ENCODE peak calls at places on chromosomes 2 and 18, in nine cellular contexts. L, I, Z, Q, F, G, H, E and X are unnamed samples.

GRCh38 chr18:9101730-9102390 is 639 bp upstream of the NDUFV2 start:
- DNase-seq in G (no peak), H (no peak), I (no peak), F (no peak), L (no peak), Q (peak; percentile 33), Z (no peak), E (no peak), X (no peak)

GRCh38 chr2:232129483-232129882 is 168.0 kb downstream of the DIS3L2 start:
- DNase-seq in E (no peak), L (no peak), Q (no peak), F (no peak), H (no peak), I (no peak), Z (no peak), G (no peak), X (no peak)

GRCh38 chr2:12547771-12548170 is 169.0 kb upstream of the TRIB2 start:
- DNase-seq in F (no peak), Z (no peak), H (no peak), E (no peak), G (no peak), I (no peak), Q (no peak), L (no peak), X (no peak)

GRCh38 chr18:78641689-78642231 is 337.9 kb upstream of the SALL3 start:
- DNase-seq in E (no peak), Z (no peak), Q (no peak), L (no peak), G (no peak), H (no peak), I (no peak), F (no peak), X (no peak)

GRCh38 chr2:197453914-197454398 is 604 bp downstream of the COQ10B start:
- DNase-seq in G (no peak), E (peak; percentile 74), Q (no peak), F (peak; percentile 53), I (no peak), L (peak; percentile 61), Z (no peak), H (no peak), X (no peak)

GRCh38 chr2:65278450-65279030 is 50.9 kb downstream of the ACTR2 start:
- DNase-seq in I (no peak), H (no peak), G (no peak), E (no peak), Q (peak; percentile 41), Z (no peak), F (no peak), L (no peak), X (no peak)

GRCh38 chr18:36179562-36180334 is 7.5 kb upstream of the MOCOS start:
- DNase-seq in H (no peak), E (peak; percentile 74), Z (peak; percentile 80), L (no peak), I (no peak), G (no peak), Q (no peak), F (no peak), X (no peak)

GRCh38 chr2:68320118-68320641 is 431 bp upstream of the CNRIP1 start:
- DNase-seq in L (no peak), Z (no peak), H (peak; percentile 22), F (no peak), G (no peak), E (peak; percentile 15), I (no peak), Q (no peak), X (no peak)

GRCh38 chr2:37068671-37069070 is 15.5 kb downstream of the HEATR5B start:
- DNase-seq in G (no peak), F (no peak), L (no peak), E (no peak), I (no peak), Z (no peak), H (no peak), Q (no peak), X (no peak)

GRCh38 chr2:177422271-177422670 is 29.7 kb downstream of the AGPS start:
- DNase-seq in E (no peak), F (no peak), Q (no peak), I (no peak), L (no peak), Z (no peak), G (no peak), H (no peak), X (no peak)

GRCh38 chr2:67322361-67323001 is 74.7 kb upstream of the ETAA1 start:
- DNase-seq in I (no peak), G (no peak), L (no peak), H (peak; percentile 39), E (peak; percentile 77), F (no peak), Z (peak; percentile 33), Q (no peak), X (no peak)

GRCh38 chr2:112173646-112174319 is 35.6 kb downstream of the FBLN7 start:
- DNase-seq in F (no peak), L (no peak), G (no peak), E (no peak), I (no peak), Q (no peak), Z (no peak), H (no peak), X (no peak)

GRCh38 chr2:156486614-156487013 is 50.4 kb downstream of the GPD2 start:
- DNase-seq in Q (no peak), E (no peak), G (no peak), F (no peak), L (no peak), Z (no peak), H (no peak), I (no peak), X (no peak)

GRCh38 chr2:236753611-236754010 is 184.0 kb downstream of the ACKR3 start:
- DNase-seq in Q (no peak), H (no peak), L (no peak), I (no peak), Z (no peak), F (no peak), G (peak; percentile 30), E (no peak), X (no peak)

GRCh38 chr2:84649487-84650142 is 133.3 kb downstream of the DNAH6 start:
- DNase-seq in I (no peak), H (no peak), F (no peak), G (no peak), Z (no peak), L (no peak), Q (no peak), E (no peak), X (no peak)

GRCh38 chr18:37450434-37451133 is 115.0 kb downstream of the CELF4 start:
- DNase-seq in H (peak; percentile 74), L (no peak), F (no peak), Q (no peak), G (no peak), E (peak; percentile 35), Z (no peak), I (no peak), X (no peak)

GRCh38 chr2:134218928-134219707 is 34.8 kb upstream of the MGAT5 start:
- DNase-seq in L (no peak), F (no peak), G (peak; percentile 58), Z (no peak), H (no peak), Q (no peak), E (no peak), I (peak; percentile 16), X (peak; percentile 50)

GRCh38 chr2:99777656-99778290 is 288.0 kb upstream of the REV1 start:
- DNase-seq in G (no peak), I (no peak), Z (no peak), Q (no peak), F (no peak), L (no peak), E (no peak), H (no peak), X (no peak)

GRCh38 chr2:227460079-227460485 is 11.9 kb upstream of the AGFG1 start:
- DNase-seq in H (no peak), F (no peak), G (peak; percentile 76), E (no peak), Q (no peak), L (no peak), Z (no peak), I (peak; percentile 30), X (no peak)

GRCh38 chr18:13284330-13285027 is 65.9 kb downstream of the LDLRAD4 start:
- DNase-seq in I (no peak), Z (no peak), E (no peak), L (no peak), G (no peak), H (no peak), F (no peak), Q (no peak), X (no peak)

GRCh38 chr18:50573679-50574078 is 13.8 kb downstream of the MAPK4 start:
- DNase-seq in E (no peak), L (no peak), I (no peak), F (no peak), Q (no peak), G (no peak), H (no peak), Z (no peak), X (no peak)
- TF ChIP-seq CTCF in E (no peak), L (no peak), I (no peak), F (peak; percentile 38), Q (peak; percentile 25), G (peak; percentile 11), H (peak; percentile 13), Z (no peak), X (no peak)

GRCh38 chr18:48219429-48220145 is 189.6 kb downstream of the ZBTB7C start:
- DNase-seq in F (no peak), G (no peak), Z (no peak), L (no peak), Q (no peak), E (no peak), I (no peak), H (no peak), X (no peak)
- TF ChIP-seq CTCF in F (no peak), G (no peak), Z (no peak), L (no peak), Q (no peak), E (no peak), I (no peak), H (no peak), X (no peak)

DNA sequence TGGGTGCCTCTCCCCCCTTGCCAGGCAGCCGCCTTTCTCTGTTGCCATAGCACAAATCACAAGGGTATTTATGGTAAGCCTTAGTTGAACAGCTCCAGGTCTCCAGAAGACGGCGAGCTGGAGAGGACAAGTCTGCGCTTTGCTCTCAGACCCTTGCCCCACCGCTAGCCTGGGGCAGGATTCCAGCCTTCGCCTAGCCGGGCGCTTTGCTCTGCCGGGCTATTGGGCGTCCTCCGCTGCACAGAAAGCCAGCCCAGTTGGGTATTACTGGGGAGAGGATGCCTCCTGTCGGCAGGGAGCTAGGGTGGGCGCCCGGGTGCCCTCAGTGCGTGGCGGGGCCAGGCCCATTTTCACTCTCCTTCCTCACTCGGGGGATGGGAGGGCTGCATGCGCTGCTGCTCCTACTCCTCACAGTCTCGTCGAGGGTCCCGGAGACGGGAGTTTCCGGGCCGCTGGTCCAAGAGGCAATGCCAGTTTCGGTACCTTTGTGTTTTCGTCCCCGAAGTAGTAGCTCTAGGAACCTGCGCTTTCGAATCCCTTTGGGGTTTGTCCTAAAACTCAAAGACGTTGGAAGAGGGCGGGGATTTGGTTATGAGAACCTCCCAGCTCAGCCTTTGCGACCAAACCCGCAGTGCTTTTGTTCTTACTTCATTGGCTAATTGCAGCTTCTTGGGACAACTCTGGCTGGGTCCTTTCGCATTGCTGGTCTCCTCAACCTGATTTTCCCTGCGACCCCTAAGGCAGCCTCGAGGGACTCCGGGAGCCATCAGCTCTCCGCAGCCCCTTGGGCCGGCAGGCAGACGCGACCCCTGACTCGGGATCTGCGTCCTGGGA is 3.6 kb upstream of the DLX2 start:
- DNase-seq in L (no peak), H (peak; percentile 56), F (no peak), Z (no peak), E (peak; percentile 43), I (peak; percentile 36), Q (no peak), G (no peak), X (peak; percentile 48)
- TF ChIP-seq CTCF in L (peak; percentile 75), H (peak; percentile 40), F (peak; percentile 53), Z (peak; percentile 13), E (peak; percentile 29), I (peak; percentile 33), Q (no peak), G (peak; percentile 15), X (peak; percentile 50)

GRCh38 chr2:117067917-117068316 is 746.6 kb upstream of the DDX18 start:
- DNase-seq in G (no peak), Q (no peak), F (no peak), E (no peak), H (no peak), I (no peak), Z (no peak), L (no peak), X (no peak)
- TF ChIP-seq CTCF in G (no peak), Q (no peak), F (no peak), E (no peak), H (no peak), I (no peak), Z (no peak), L (no peak), X (no peak)